ENCODE peak calls at places on chromosomes 5 and 9, in four cellular contexts. B is SK-N-SH, N is transverse colon, Y is upper lobe of left lung. E is an unnamed sample.

GRCh38 chr9:4170231-4170630 is 129.6 kb downstream of the GLIS3 start:
- DNase-seq in B (no peak), N (no peak), Y (no peak), E (no peak)

GRCh38 chr5:1325870-1326546 is 18.9 kb downstream of the CLPTM1L start:
- DNase-seq in B (no peak), N (no peak), Y (peak), E (no peak)

GRCh38 chr5:67971223-67971830 is 244.2 kb upstream of the PIK3R1 start:
- DNase-seq in B (no peak), N (peak), Y (no peak), E (no peak)

GRCh38 chr5:112174959-112175594 is 244.0 kb downstream of the EPB41L4A start:
- DNase-seq in B (peak), N (no peak), Y (no peak), E (no peak)

GRCh38 chr9:131733601-131734061 is 6.2 kb downstream of the RAPGEF1 start:
- DNase-seq in B (peak), N (peak), Y (peak), E (peak)

GRCh38 chr5:73540192-73540591 is 25.2 kb downstream of the ANKRA2 start:
- DNase-seq in B (no peak), N (no peak), Y (no peak), E (no peak)

GRCh38 chr5:64437496-64437895 is 68.3 kb upstream of the RGS7BP start:
- DNase-seq in B (no peak), N (no peak), Y (no peak), E (no peak)

GRCh38 chr9:21964925-21965385 is 29.2 kb downstream of the CDKN2A start:
- DNase-seq in B (no peak), N (peak), Y (peak), E (peak)

GRCh38 chr5:120103498-120103897 is 360.6 kb upstream of the PRR16 start:
- DNase-seq in B (no peak), N (no peak), Y (no peak), E (no peak)

GRCh38 chr9:90789862-90790261 is 11.8 kb upstream of the SYK start:
- DNase-seq in B (no peak), N (no peak), Y (no peak), E (no peak)

GRCh38 chr5:68251804-68252648 is 36.5 kb downstream of the PIK3R1 start:
- DNase-seq in B (peak), N (peak), Y (no peak), E (no peak)

GRCh38 chr9:81893929-81894328 is 34.3 kb upstream of the SPATA31D4 start:
- DNase-seq in B (no peak), N (no peak), Y (no peak), E (no peak)

GRCh38 chr9:131668439-131669233 is 71.2 kb downstream of the RAPGEF1 start:
- DNase-seq in B (peak), N (no peak), Y (peak), E (peak)

GRCh38 chr9:127707766-127708165 is 978 bp downstream of the CFAP157 start:
- DNase-seq in B (no peak), N (peak), Y (no peak), E (no peak)

GRCh38 chr5:133341915-133342710 is 270.2 kb downstream of the FSTL4 start:
- DNase-seq in B (peak), N (no peak), Y (no peak), E (no peak)

GRCh38 chr5:140106101-140106500 is 7.8 kb upstream of the PURA start:
- DNase-seq in B (no peak), N (no peak), Y (no peak), E (no peak)

GRCh38 chr9:81634915-81635516 is 54.3 kb downstream of the TLE1 start:
- DNase-seq in B (no peak), N (no peak), Y (no peak), E (no peak)

DNA sequence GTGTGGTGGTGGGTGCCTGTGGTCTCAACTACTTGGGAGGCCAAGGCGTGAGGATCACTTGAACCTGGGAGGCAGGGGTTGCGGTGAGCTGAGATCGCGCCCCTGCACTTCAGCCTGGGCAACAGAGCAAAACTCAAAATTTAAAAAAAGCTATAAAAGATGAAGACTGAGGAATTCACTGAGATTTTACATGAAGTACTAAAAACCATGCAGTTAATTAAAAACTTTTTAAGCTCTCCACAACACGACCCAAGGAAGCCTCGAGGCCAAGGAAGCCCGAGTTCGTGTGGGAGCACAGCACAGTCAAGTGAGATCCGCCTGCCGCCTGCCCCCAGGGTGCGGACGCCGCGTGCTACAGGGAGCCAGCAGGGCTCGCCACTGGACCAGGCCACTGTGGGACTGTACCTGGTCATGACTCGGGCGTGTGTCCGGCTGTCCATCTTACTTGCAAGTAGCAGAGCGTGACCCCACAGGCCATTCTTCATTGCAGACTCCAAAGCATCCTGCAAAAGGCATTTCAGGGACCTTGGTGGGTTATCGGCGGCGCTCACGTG is 21.2 kb upstream of the INPP5E start:
- DNase-seq in B (no peak), N (no peak), Y (no peak), E (no peak)
- TF ChIP-seq CTCF in B (no peak), N (no peak), Y (no peak), E (no peak)

GRCh38 chr9:136668983-136669790 is 6.5 kb downstream of the EGFL7 start:
- DNase-seq in B (no peak), N (no peak), Y (peak), E (no peak)
- TF ChIP-seq EP300 in B (no peak), N (no peak), Y (no peak), E (no peak)

DNA sequence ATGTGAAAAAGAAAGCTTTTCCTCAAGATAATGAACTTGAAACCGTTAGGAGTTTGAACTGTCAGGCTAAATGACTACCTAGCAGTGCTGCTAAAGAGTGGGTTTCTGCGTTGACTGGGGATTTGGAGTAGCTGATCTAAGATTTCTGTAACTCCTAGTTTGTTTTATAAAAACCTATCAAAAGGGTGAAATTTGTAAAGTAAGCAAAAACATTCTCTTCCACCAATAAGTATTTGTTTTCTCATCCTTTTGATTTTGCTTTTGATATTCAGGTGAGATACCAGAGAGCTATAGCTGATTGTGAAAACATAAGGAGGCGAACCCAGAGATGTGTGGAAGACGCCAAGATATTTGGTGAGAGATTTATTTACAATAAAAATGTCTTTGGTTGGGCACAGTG is 4.1 kb downstream of the GRPEL2 start:
- DNase-seq in B (no peak), N (no peak), Y (no peak), E (no peak)
- H3K27ac ChIP-seq in B (no peak), N (no peak), Y (peak), E (no peak)

GRCh38 chr9:2059131-2059929 is 44.2 kb downstream of the SMARCA2 start:
- DNase-seq in B (no peak), N (no peak), Y (no peak), E (no peak)
- TF ChIP-seq CTCF in B (no peak), N (no peak), Y (no peak), E (no peak)

GRCh38 chr9:83526901-83527300 is 11.3 kb downstream of the FRMD3 start:
- DNase-seq in B (no peak), N (no peak), Y (no peak), E (no peak)

GRCh38 chr9:83521017-83521810 is 17.0 kb downstream of the FRMD3 start:
- DNase-seq in B (no peak), N (no peak), Y (no peak), E (no peak)

GRCh38 chr9:83523684-83524083 is 14.5 kb downstream of the FRMD3 start:
- DNase-seq in B (no peak), N (no peak), Y (no peak), E (no peak)

GRCh38 chr9:83520292-83520691 is 17.9 kb downstream of the FRMD3 start:
- DNase-seq in B (no peak), N (no peak), Y (no peak), E (no peak)

GRCh38 chr9:83526221-83526620 is 12.0 kb downstream of the FRMD3 start:
- DNase-seq in B (no peak), N (no peak), Y (no peak), E (no peak)
- TF ChIP-seq EP300 in B (no peak), N (no peak), Y (no peak), E (no peak)

DNA sequence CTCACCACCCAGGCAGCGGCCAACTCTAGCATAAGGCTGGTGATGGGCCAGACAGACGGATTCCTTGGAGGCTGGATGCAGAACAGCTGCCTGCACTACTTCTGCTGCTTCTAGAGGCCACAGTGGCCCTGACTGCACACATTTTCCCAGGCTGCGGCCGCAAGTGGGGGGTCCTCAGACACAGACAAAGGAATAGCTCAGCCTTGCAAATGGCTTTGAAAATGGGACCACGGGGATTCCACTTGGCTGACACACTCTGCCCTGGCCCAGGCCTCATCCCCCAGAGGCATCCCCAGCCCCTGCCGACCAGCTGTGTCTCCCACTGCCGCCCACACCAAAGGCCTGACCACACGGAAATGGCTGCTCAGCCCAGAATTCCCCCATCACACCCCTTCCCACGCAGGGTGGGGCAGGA is 540.8 kb downstream of the BNC2 start:
- DNase-seq in B (no peak), N (peak), Y (peak), E (no peak)
- H3K27ac ChIP-seq in B (no peak), N (no peak), Y (no peak), E (no peak)

GRCh38 chr9:297104-297794 is 82.6 kb downstream of the DOCK8 start:
- DNase-seq in B (no peak), N (peak), Y (no peak), E (peak)

GRCh38 chr9:297795-298119 is 83.1 kb downstream of the DOCK8 start:
- DNase-seq in B (no peak), N (no peak), Y (no peak), E (no peak)

GRCh38 chr9:289121-289520 is 74.5 kb downstream of the DOCK8 start:
- DNase-seq in B (no peak), N (no peak), Y (no peak), E (no peak)

GRCh38 chr9:292915-293314 is 78.2 kb downstream of the DOCK8 start:
- DNase-seq in B (no peak), N (no peak), Y (no peak), E (no peak)
- TF ChIP-seq CTCF in B (peak), N (no peak), Y (no peak), E (no peak)

DNA sequence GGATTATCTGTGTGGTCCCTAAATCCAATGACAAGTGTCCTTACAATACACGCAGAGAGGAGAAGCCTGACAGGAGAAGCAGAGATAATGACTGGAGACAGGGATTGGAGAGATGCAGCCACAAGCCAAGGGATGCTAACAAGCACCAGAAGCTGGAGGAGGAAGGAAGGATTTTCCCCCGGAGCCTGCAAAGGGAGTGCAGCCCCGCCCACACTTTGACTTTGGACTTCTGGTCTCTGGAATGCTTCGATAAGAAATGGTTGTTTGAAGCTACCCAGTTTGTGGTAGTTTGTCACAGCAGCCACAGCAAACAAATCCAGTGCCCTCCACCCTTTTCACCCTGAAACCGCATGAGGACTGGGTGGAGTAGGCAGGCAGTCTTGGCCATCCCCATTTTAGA is 77.2 kb upstream of the BOD1 start:
- DNase-seq in B (no peak), N (peak), Y (no peak), E (peak)
- TF ChIP-seq EP300 in B (no peak), N (no peak), Y (no peak), E (no peak)

GRCh38 chr9:471320-471719 is 256.7 kb downstream of the DOCK8 start:
- DNase-seq in B (no peak), N (no peak), Y (no peak), E (no peak)
- H3K27ac ChIP-seq in B (no peak), N (no peak), Y (peak), E (no peak)

DNA sequence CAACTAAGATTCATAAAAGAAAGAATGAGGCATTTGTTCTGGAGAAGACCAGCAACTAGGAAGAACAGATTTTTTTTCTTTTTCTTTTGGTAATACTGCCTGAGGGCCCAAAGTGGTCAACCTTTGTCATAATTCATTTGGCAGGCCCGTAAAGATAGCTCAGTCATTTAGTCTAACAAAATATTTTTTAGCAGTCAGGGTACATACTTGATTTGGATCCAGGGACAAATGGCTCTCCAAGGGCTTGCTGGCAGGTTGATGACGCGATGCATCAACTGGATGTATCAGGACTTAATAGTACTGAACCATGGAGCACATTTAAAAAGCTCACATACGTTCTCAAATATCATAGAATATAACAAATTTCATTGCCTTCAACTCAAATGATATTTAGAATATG is 203.4 kb upstream of the ZNF608 start:
- DNase-seq in B (no peak), N (no peak), Y (no peak), E (no peak)
- TF ChIP-seq CTCF in B (no peak), N (no peak), Y (no peak), E (no peak)

E was measured in stomach.